ENCODE peak calls at places on chromosomes 2 and 18, in six cellular contexts. K, D, T, P, Z and R are unnamed samples.

GRCh38 chr2:239581352-239581901 is 180.6 kb upstream of the HDAC4 start:
- DNase-seq in D (peak), K (no peak), P (no peak), T (no peak), Z (no peak), R (no peak)

GRCh38 chr18:57806891-57807280 is 3.8 kb upstream of the ATP8B1 start:
- DNase-seq in T (no peak), D (no peak), K (no peak), P (no peak), Z (no peak), R (peak)

GRCh38 chr2:168245074-168245825 is 2.1 kb downstream of the STK39 start:
- DNase-seq in D (no peak), K (no peak), P (no peak), Z (no peak), T (no peak), R (no peak)

GRCh38 chr18:12520442-12520992 is 112.8 kb downstream of the PRELID3A start:
- DNase-seq in P (no peak), T (no peak), Z (no peak), K (no peak), D (no peak), R (no peak)

GRCh38 chr2:26217720-26218119 is 26.7 kb downstream of the HADHA start:
- DNase-seq in K (no peak), P (no peak), D (no peak), Z (no peak), T (no peak), R (no peak)

GRCh38 chr2:15797231-15797945 is 143.0 kb upstream of the MYCN start:
- DNase-seq in K (no peak), D (peak), Z (no peak), P (no peak), T (no peak), R (no peak)

GRCh38 chr2:237669628-237670351 is 42.4 kb downstream of the LRRFIP1 start:
- DNase-seq in D (peak), P (no peak), Z (no peak), T (peak), K (no peak), R (peak)

GRCh38 chr18:49052891-49053644 is 102.3 kb upstream of the SMAD7 start:
- DNase-seq in K (no peak), T (no peak), P (no peak), Z (no peak), D (no peak), R (no peak)

GRCh38 chr2:16383411-16383810 is 282.2 kb downstream of the CYRIA start:
- DNase-seq in D (no peak), P (no peak), Z (no peak), T (no peak), K (no peak), R (no peak)

DNA sequence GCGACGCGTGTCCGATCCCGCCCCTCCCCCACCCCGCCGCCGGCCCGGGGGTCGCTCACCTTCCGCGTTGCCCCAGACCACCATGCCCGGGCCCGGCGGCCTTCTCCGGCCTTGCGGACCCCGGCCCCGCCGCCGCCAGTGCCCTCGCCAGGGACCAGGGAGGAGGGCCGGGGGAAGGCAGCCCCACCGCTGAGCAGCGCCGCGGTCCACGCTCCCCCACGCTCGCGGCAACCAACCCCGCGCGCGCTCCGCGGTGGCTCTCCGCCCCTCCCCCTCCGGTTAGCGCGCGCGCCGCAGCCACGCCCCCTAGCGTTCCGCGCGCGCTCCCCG is at the start of gene REV1:
- DNase-seq in D (no peak), K (no peak), T (no peak), Z (no peak), P (no peak), R (no peak)
- TF ChIP-seq POLR2A in D (no peak), K (peak), T (no peak), Z (peak), P (peak), R (peak)

GRCh38 chr2:3494984-3495666 is 24.2 kb downstream of the ADI1 start:
- DNase-seq in Z (no peak), D (no peak), P (no peak), T (no peak), K (no peak), R (no peak)

GRCh38 chr2:3491716-3492474 is 27.4 kb downstream of the ADI1 start:
- DNase-seq in T (no peak), Z (no peak), D (no peak), P (no peak), K (no peak), R (no peak)

GRCh38 chr2:3492951-3493609 is 26.3 kb downstream of the ADI1 start:
- DNase-seq in Z (no peak), D (no peak), K (no peak), P (no peak), T (no peak), R (peak)

GRCh38 chr2:3491306-3491705 is 28.0 kb downstream of the ADI1 start:
- DNase-seq in K (no peak), T (no peak), D (no peak), P (no peak), Z (no peak), R (no peak)

DNA sequence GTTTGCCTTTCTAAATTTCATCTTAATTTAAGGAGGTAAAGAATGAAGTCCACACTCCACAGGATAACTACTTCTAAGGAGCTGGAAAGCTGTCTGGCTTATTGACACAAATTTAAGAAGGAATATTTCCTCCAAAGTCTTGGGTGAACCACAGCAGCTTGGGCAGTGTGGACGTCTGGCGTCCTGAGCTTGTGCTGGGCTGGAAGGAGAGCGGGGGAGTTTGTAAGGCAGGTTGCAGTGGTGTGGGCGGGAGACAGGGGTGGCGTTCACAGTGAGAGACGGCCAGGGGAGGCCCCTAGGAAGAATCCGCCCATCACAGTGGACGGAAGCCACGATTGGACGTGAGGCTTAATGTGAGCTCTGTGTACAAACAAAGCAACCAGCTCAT is 25.7 kb downstream of the ADI1 start:
- DNase-seq in Z (no peak), T (no peak), P (no peak), K (no peak), D (no peak), R (peak)
- TF ChIP-seq POLR2A in Z (no peak), T (no peak), P (no peak), K (no peak), D (no peak), R (no peak)

GRCh38 chr2:200851398-200852248 is 12.8 kb downstream of the CLK1 start:
- DNase-seq in Z (no peak), T (no peak), D (no peak), P (no peak), K (no peak), R (no peak)
- TF ChIP-seq POLR2A in Z (no peak), T (peak), D (no peak), P (peak), K (no peak), R (no peak)

GRCh38 chr18:36648803-36649202 is 180.0 kb downstream of the TPGS2 start:
- DNase-seq in D (no peak), T (no peak), K (no peak), P (no peak), Z (no peak), R (no peak)
- TF ChIP-seq POLR2A in D (no peak), T (no peak), K (no peak), P (no peak), Z (no peak), R (no peak)

GRCh38 chr2:134745546-134745945 is 26.7 kb upstream of the TMEM163 start:
- DNase-seq in K (no peak), Z (no peak), P (no peak), T (no peak), D (no peak), R (no peak)
- TF ChIP-seq POLR2A in K (no peak), Z (no peak), P (no peak), T (no peak), D (no peak), R (no peak)

DNA sequence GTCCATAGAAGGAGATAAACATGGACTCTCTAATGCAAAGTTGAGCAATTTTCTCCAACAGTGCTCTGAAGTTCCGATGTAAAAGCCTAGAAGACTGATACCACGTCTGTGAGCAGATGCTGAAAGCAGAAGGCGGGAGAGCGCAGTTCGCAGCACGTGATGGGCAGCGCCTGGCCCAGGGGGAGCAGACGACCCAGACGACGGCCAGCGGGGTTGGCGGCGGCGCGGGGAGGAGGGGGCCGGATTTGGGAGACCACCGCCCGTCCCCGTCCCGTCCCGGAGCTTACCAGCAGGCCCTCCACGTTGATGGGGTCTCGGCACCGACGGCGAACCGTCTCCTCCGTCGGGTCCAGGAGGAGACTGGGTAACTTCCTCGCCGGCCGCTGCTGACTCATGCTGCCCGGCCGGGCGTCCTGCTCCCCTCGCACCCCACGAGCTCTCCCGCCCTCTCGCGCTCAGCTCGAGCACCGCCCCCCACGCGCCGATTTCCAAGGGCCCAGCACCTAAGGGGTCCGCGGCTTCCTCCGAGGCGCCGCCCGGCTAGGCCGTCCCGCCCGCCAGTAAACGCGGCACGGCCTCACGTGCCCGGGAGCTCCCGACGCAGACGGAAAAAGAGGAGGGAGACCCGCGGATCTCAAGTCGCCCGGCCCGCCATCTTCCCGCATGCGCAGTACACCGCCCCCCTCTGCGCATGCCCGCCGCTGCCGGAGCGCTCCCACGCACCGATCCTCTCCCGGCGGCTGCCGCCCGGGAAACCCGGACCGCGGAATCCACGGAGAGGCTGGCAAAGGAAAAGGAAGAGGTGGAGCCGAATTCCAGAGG is at the start of gene E2F6:
- DNase-seq in K (peak), D (peak), Z (peak), P (peak), T (peak), R (peak)
- TF ChIP-seq POLR2A in K (peak), D (no peak), Z (no peak), P (peak), T (no peak), R (peak)

DNA sequence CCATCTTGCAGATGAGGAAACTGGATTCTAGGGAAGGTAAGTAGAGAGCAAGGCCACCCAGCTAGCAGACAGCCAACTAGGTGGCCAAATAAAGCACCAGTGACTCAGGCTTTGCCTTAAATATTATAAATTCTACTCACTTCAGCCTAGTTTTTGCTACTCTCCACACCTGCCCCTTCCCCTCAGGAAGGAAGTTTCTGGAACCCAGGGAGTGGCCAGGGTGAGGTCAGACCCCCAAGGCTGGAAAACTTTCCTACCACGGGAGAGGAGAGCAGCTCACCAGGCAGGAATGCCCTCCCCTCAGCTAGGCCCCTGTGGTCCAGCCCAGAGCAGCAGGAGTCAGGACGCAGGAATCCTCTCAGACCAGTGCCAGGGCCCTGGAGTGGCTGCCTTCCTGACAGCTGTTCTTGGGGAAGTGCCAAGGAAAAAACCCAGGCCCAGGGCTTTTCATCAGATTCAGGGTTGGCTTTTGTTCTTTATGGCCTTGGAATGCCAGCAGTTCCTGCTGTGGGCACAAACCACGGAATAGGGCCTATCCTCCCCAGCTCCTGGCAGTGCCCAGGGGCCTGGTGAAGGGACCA is 5.1 kb upstream of the PAX8 start:
- DNase-seq in D (peak), P (no peak), K (no peak), Z (peak), T (no peak), R (peak)
- TF ChIP-seq POLR2A in D (no peak), P (no peak), K (no peak), Z (no peak), T (no peak), R (peak)